ENCODE peak calls at places on chromosomes 16 and 17, in ten cellular contexts. One of them, this sample, is unnamed.

GRCh38 chr17:69228576-69228975 is at the start of gene ABCA10:
- DNase-seq in tibial artery: no peak
- DNase-seq in HCT116: no peak
- DNase-seq in NB4: no peak
- DNase-seq in fibroblast of mammary gland: peak
- DNase-seq in Panc1: no peak
- DNase-seq in cardiac fibroblast: peak
- DNase-seq in ascending aorta: no peak
- DNase-seq in GM06990: no peak
- DNase-seq in brain microvascular endothelial cell: no peak
- DNase-seq in this sample: no peak

GRCh38 chr17:63276376-63276775 is 169.7 kb downstream of the CYB561 start:
- DNase-seq in tibial artery: no peak
- DNase-seq in HCT116: no peak
- DNase-seq in NB4: no peak
- DNase-seq in fibroblast of mammary gland: no peak
- DNase-seq in Panc1: no peak
- DNase-seq in cardiac fibroblast: no peak
- DNase-seq in ascending aorta: no peak
- DNase-seq in GM06990: no peak
- DNase-seq in brain microvascular endothelial cell: no peak
- DNase-seq in this sample: no peak

GRCh38 chr17:19728114-19728495 is 11.7 kb upstream of the SLC47A2 start:
- DNase-seq in tibial artery: peak
- DNase-seq in HCT116: no peak
- DNase-seq in NB4: no peak
- DNase-seq in fibroblast of mammary gland: peak
- DNase-seq in Panc1: no peak
- DNase-seq in cardiac fibroblast: peak
- DNase-seq in ascending aorta: peak
- DNase-seq in GM06990: no peak
- DNase-seq in brain microvascular endothelial cell: peak
- DNase-seq in this sample: peak

GRCh38 chr16:82651921-82652601 is 25.3 kb downstream of the CDH13 start:
- DNase-seq in tibial artery: no peak
- DNase-seq in HCT116: no peak
- DNase-seq in NB4: peak
- DNase-seq in fibroblast of mammary gland: no peak
- DNase-seq in Panc1: no peak
- DNase-seq in cardiac fibroblast: no peak
- DNase-seq in ascending aorta: no peak
- DNase-seq in GM06990: peak
- DNase-seq in brain microvascular endothelial cell: no peak
- DNase-seq in this sample: no peak

GRCh38 chr16:77780378-77780837 is 8.0 kb upstream of the VAT1L start:
- DNase-seq in tibial artery: no peak
- DNase-seq in HCT116: peak
- DNase-seq in NB4: no peak
- DNase-seq in fibroblast of mammary gland: peak
- DNase-seq in Panc1: peak
- DNase-seq in cardiac fibroblast: peak
- DNase-seq in ascending aorta: peak
- DNase-seq in GM06990: no peak
- DNase-seq in brain microvascular endothelial cell: peak
- DNase-seq in this sample: peak

GRCh38 chr17:1957037-1957436 is 68.1 kb downstream of the RTN4RL1 start:
- DNase-seq in tibial artery: no peak
- DNase-seq in HCT116: no peak
- DNase-seq in NB4: no peak
- DNase-seq in fibroblast of mammary gland: peak
- DNase-seq in Panc1: no peak
- DNase-seq in cardiac fibroblast: peak
- DNase-seq in ascending aorta: no peak
- DNase-seq in GM06990: no peak
- DNase-seq in brain microvascular endothelial cell: no peak
- DNase-seq in this sample: no peak

GRCh38 chr16:85431431-85432124 is 181.5 kb upstream of the GSE1 start:
- DNase-seq in tibial artery: no peak
- DNase-seq in HCT116: no peak
- DNase-seq in NB4: no peak
- DNase-seq in fibroblast of mammary gland: no peak
- DNase-seq in Panc1: no peak
- DNase-seq in cardiac fibroblast: no peak
- DNase-seq in ascending aorta: no peak
- DNase-seq in GM06990: no peak
- DNase-seq in brain microvascular endothelial cell: no peak
- DNase-seq in this sample: no peak

GRCh38 chr16:82694239-82694874 is 67.6 kb downstream of the CDH13 start:
- DNase-seq in tibial artery: no peak
- DNase-seq in HCT116: no peak
- DNase-seq in NB4: no peak
- DNase-seq in fibroblast of mammary gland: peak
- DNase-seq in Panc1: no peak
- DNase-seq in cardiac fibroblast: peak
- DNase-seq in ascending aorta: no peak
- DNase-seq in GM06990: no peak
- DNase-seq in brain microvascular endothelial cell: peak
- DNase-seq in this sample: peak

GRCh38 chr17:81396722-81397313 is 1.6 kb downstream of the BAHCC1 start:
- DNase-seq in tibial artery: no peak
- DNase-seq in HCT116: no peak
- DNase-seq in NB4: peak
- DNase-seq in fibroblast of mammary gland: peak
- DNase-seq in Panc1: no peak
- DNase-seq in cardiac fibroblast: peak
- DNase-seq in ascending aorta: no peak
- DNase-seq in GM06990: peak
- DNase-seq in brain microvascular endothelial cell: no peak
- DNase-seq in this sample: peak

GRCh38 chr16:379183-379960 is 2.4 kb downstream of the PGAP6 start:
- DNase-seq in tibial artery: no peak
- DNase-seq in HCT116: no peak
- DNase-seq in NB4: no peak
- DNase-seq in fibroblast of mammary gland: no peak
- DNase-seq in Panc1: no peak
- DNase-seq in cardiac fibroblast: no peak
- DNase-seq in ascending aorta: no peak
- DNase-seq in GM06990: no peak
- DNase-seq in brain microvascular endothelial cell: no peak
- DNase-seq in this sample: peak

GRCh38 chr16:31477220-31478216 is 5.4 kb upstream of the SLC5A2 start:
- DNase-seq in tibial artery: no peak
- DNase-seq in HCT116: no peak
- DNase-seq in NB4: peak
- DNase-seq in fibroblast of mammary gland: no peak
- DNase-seq in Panc1: no peak
- DNase-seq in cardiac fibroblast: no peak
- DNase-seq in ascending aorta: no peak
- DNase-seq in GM06990: no peak
- DNase-seq in brain microvascular endothelial cell: no peak
- DNase-seq in this sample: no peak

GRCh38 chr17:18990331-18990730 is 14.2 kb downstream of the FAM83G start:
- DNase-seq in tibial artery: no peak
- DNase-seq in HCT116: no peak
- DNase-seq in NB4: no peak
- DNase-seq in fibroblast of mammary gland: no peak
- DNase-seq in Panc1: no peak
- DNase-seq in cardiac fibroblast: no peak
- DNase-seq in ascending aorta: no peak
- DNase-seq in GM06990: no peak
- DNase-seq in brain microvascular endothelial cell: no peak
- DNase-seq in this sample: no peak

GRCh38 chr17:28944862-28945741 is 6.2 kb downstream of the PHF12 start:
- DNase-seq in tibial artery: peak
- DNase-seq in HCT116: no peak
- DNase-seq in NB4: no peak
- DNase-seq in fibroblast of mammary gland: peak
- DNase-seq in Panc1: no peak
- DNase-seq in cardiac fibroblast: peak
- DNase-seq in ascending aorta: no peak
- DNase-seq in GM06990: no peak
- DNase-seq in brain microvascular endothelial cell: peak
- DNase-seq in this sample: peak

GRCh38 chr17:7130626-7131467 is 16.2 kb upstream of the ASGR2 start:
- DNase-seq in tibial artery: no peak
- DNase-seq in HCT116: no peak
- DNase-seq in NB4: no peak
- DNase-seq in fibroblast of mammary gland: no peak
- DNase-seq in Panc1: no peak
- DNase-seq in cardiac fibroblast: no peak
- DNase-seq in ascending aorta: no peak
- DNase-seq in GM06990: no peak
- DNase-seq in brain microvascular endothelial cell: no peak
- DNase-seq in this sample: no peak

GRCh38 chr16:81889896-81890634 is 111.0 kb downstream of the PLCG2 start:
- DNase-seq in tibial artery: no peak
- DNase-seq in HCT116: peak
- DNase-seq in NB4: peak
- DNase-seq in fibroblast of mammary gland: peak
- DNase-seq in Panc1: peak
- DNase-seq in cardiac fibroblast: peak
- DNase-seq in ascending aorta: no peak
- DNase-seq in GM06990: no peak
- DNase-seq in brain microvascular endothelial cell: peak
- DNase-seq in this sample: peak

GRCh38 chr16:48526058-48526957 is 83.7 kb downstream of the N4BP1 start:
- DNase-seq in tibial artery: peak
- DNase-seq in HCT116: peak
- DNase-seq in NB4: no peak
- DNase-seq in fibroblast of mammary gland: no peak
- DNase-seq in Panc1: peak
- DNase-seq in cardiac fibroblast: peak
- DNase-seq in ascending aorta: peak
- DNase-seq in GM06990: no peak
- DNase-seq in brain microvascular endothelial cell: no peak
- DNase-seq in this sample: peak

GRCh38 chr16:491225-491919 is 36.1 kb upstream of the CAPN15 start:
- DNase-seq in tibial artery: no peak
- DNase-seq in HCT116: no peak
- DNase-seq in NB4: peak
- DNase-seq in fibroblast of mammary gland: no peak
- DNase-seq in Panc1: no peak
- DNase-seq in cardiac fibroblast: no peak
- DNase-seq in ascending aorta: no peak
- DNase-seq in GM06990: peak
- DNase-seq in brain microvascular endothelial cell: peak
- DNase-seq in this sample: no peak

GRCh38 chr16:58011652-58012051 is 10.4 kb downstream of the USB1 start:
- DNase-seq in tibial artery: no peak
- DNase-seq in HCT116: no peak
- DNase-seq in NB4: no peak
- DNase-seq in fibroblast of mammary gland: no peak
- DNase-seq in Panc1: no peak
- DNase-seq in cardiac fibroblast: peak
- DNase-seq in ascending aorta: no peak
- DNase-seq in GM06990: no peak
- DNase-seq in brain microvascular endothelial cell: peak
- DNase-seq in this sample: no peak

GRCh38 chr17:82419471-82419995 is 1.1 kb upstream of the OGFOD3 start:
- DNase-seq in tibial artery: no peak
- DNase-seq in HCT116: no peak
- DNase-seq in NB4: no peak
- DNase-seq in fibroblast of mammary gland: no peak
- DNase-seq in Panc1: no peak
- DNase-seq in cardiac fibroblast: no peak
- DNase-seq in ascending aorta: no peak
- DNase-seq in GM06990: no peak
- DNase-seq in brain microvascular endothelial cell: no peak
- DNase-seq in this sample: no peak
- H3K4me3 ChIP-seq in tibial artery: peak
- H3K4me3 ChIP-seq in HCT116: peak
- H3K4me3 ChIP-seq in NB4: peak
- H3K4me3 ChIP-seq in fibroblast of mammary gland: no peak
- H3K4me3 ChIP-seq in Panc1: peak
- H3K4me3 ChIP-seq in cardiac fibroblast: no peak
- H3K4me3 ChIP-seq in ascending aorta: peak
- H3K4me3 ChIP-seq in GM06990: peak
- H3K4me3 ChIP-seq in brain microvascular endothelial cell: no peak
- H3K4me3 ChIP-seq in this sample: peak

DNA sequence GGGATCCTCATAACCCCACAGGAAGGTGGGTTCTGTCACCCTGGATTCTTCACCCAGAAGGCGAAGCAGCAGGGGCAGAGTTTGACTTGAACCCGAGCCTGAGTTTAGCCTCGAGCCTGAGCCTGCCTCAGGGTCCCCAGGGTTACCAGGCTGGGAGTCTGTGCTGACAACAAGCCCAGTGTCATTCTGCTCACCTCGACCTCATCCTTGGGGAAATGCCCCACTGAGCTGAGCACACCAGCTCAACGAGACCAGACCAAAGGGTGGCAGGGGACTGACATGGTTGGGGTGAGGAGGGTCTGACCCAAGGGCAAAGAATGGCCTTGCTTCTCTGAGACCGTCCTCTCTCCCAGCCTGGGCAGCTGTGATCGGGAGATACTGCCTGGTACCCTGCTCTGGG is 20.2 kb downstream of the CACNG4 start:
- DNase-seq in tibial artery: no peak
- DNase-seq in HCT116: no peak
- DNase-seq in NB4: no peak
- DNase-seq in fibroblast of mammary gland: no peak
- DNase-seq in Panc1: no peak
- DNase-seq in cardiac fibroblast: no peak
- DNase-seq in ascending aorta: no peak
- DNase-seq in GM06990: no peak
- DNase-seq in brain microvascular endothelial cell: no peak
- DNase-seq in this sample: no peak
- TF ChIP-seq CTCF in tibial artery: no peak
- TF ChIP-seq CTCF in HCT116: no peak
- TF ChIP-seq CTCF in NB4: no peak
- TF ChIP-seq CTCF in fibroblast of mammary gland: no peak
- TF ChIP-seq CTCF in Panc1: no peak
- TF ChIP-seq CTCF in cardiac fibroblast: no peak
- TF ChIP-seq CTCF in ascending aorta: no peak
- TF ChIP-seq CTCF in GM06990: no peak
- TF ChIP-seq CTCF in brain microvascular endothelial cell: no peak
- TF ChIP-seq CTCF in this sample: no peak

DNA sequence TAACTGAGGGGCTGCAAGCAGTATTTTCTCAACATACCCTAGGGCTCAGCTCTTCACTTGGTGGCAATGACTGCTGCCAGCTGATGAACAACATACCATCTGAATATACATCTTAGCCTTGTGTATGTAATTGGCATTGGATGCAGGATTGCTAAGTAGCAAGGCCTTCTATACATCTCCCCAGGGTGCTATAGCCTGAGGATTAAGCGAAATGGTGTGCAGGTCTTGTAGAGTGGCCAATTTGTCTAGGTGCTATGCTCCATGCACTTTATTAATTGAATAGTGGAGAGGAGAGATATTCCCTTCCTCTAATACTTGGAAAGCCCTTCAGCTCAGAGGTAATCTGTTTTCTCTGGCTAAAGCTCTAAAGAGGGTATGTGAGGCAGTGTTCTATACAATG is 71.9 kb downstream of the KIF2B start:
- DNase-seq in tibial artery: no peak
- DNase-seq in HCT116: no peak
- DNase-seq in NB4: no peak
- DNase-seq in fibroblast of mammary gland: no peak
- DNase-seq in Panc1: no peak
- DNase-seq in cardiac fibroblast: no peak
- DNase-seq in ascending aorta: no peak
- DNase-seq in GM06990: no peak
- DNase-seq in brain microvascular endothelial cell: no peak
- DNase-seq in this sample: no peak
- H3K4me3 ChIP-seq in tibial artery: no peak
- H3K4me3 ChIP-seq in HCT116: no peak
- H3K4me3 ChIP-seq in NB4: no peak
- H3K4me3 ChIP-seq in fibroblast of mammary gland: no peak
- H3K4me3 ChIP-seq in Panc1: no peak
- H3K4me3 ChIP-seq in cardiac fibroblast: no peak
- H3K4me3 ChIP-seq in ascending aorta: no peak
- H3K4me3 ChIP-seq in GM06990: no peak
- H3K4me3 ChIP-seq in brain microvascular endothelial cell: no peak
- H3K4me3 ChIP-seq in this sample: no peak

GRCh38 chr17:58324409-58325288 is 3.9 kb downstream of the TSPOAP1 start:
- DNase-seq in tibial artery: no peak
- DNase-seq in HCT116: no peak
- DNase-seq in NB4: no peak
- DNase-seq in fibroblast of mammary gland: no peak
- DNase-seq in Panc1: no peak
- DNase-seq in cardiac fibroblast: no peak
- DNase-seq in ascending aorta: no peak
- DNase-seq in GM06990: peak
- DNase-seq in brain microvascular endothelial cell: no peak
- DNase-seq in this sample: peak
- TF ChIP-seq CTCF in tibial artery: no peak
- TF ChIP-seq CTCF in HCT116: no peak
- TF ChIP-seq CTCF in NB4: no peak
- TF ChIP-seq CTCF in fibroblast of mammary gland: no peak
- TF ChIP-seq CTCF in Panc1: no peak
- TF ChIP-seq CTCF in cardiac fibroblast: no peak
- TF ChIP-seq CTCF in ascending aorta: no peak
- TF ChIP-seq CTCF in GM06990: no peak
- TF ChIP-seq CTCF in brain microvascular endothelial cell: no peak
- TF ChIP-seq CTCF in this sample: no peak